ENCODE peak calls at places on chromosomes 3 and 15, in six cellular contexts. K is neural crest cell; X is hepatocyte; B is left ventricle myocardium superior; W is NCI-H146; P is stimulated activated CD4-positive, alpha-beta T cell treated with anti-CD3 and anti-CD28 coated beads, Interleukin-15, amount 100 ng/mL, for 1 hour. E is an unnamed sample.

GRCh38 chr3:184741798-184742675 is 30.2 kb upstream of the MAGEF1 start:
- DNase-seq in K (no peak), X (no peak), P (no peak), B (no peak), W (no peak), E (no peak)

GRCh38 chr3:33331414-33331813 is 54.2 kb downstream of the FBXL2 start:
- DNase-seq in B (no peak), W (no peak), K (no peak), X (no peak), P (no peak), E (no peak)

GRCh38 chr15:82535566-82536408 is 4.5 kb downstream of the RPS17 start:
- DNase-seq in P (no peak), W (no peak), B (no peak), K (no peak), X (no peak), E (no peak)

GRCh38 chr3:35064761-35065160 is 574.6 kb upstream of the ARPP21 start:
- DNase-seq in W (no peak), X (no peak), P (no peak), K (no peak), B (no peak), E (no peak)

GRCh38 chr3:149120051-149120972 is 9.1 kb upstream of the HPS3 start:
- DNase-seq in X (peak), P (no peak), B (no peak), W (peak), K (no peak), E (peak)

GRCh38 chr3:60555704-60556340 is 695.4 kb downstream of the FHIT start:
- DNase-seq in K (no peak), W (peak), X (no peak), P (no peak), B (no peak), E (no peak)

GRCh38 chr15:56980474-56980873 is 62.0 kb downstream of the TCF12 start:
- DNase-seq in K (no peak), W (no peak), P (no peak), X (no peak), B (no peak), E (no peak)

GRCh38 chr3:146646251-146646650 is 41.1 kb upstream of the PLSCR5 start:
- DNase-seq in B (no peak), P (no peak), X (no peak), K (no peak), W (peak), E (no peak)

GRCh38 chr3:124142389-124142970 is 150.6 kb upstream of the ROPN1 start:
- DNase-seq in B (no peak), W (no peak), P (no peak), K (no peak), X (no peak), E (no peak)

GRCh38 chr15:78112551-78112950 is 18.7 kb downstream of the CIB2 start:
- DNase-seq in X (no peak), K (no peak), P (no peak), B (no peak), W (no peak), E (no peak)

GRCh38 chr3:14274999-14275961 is 96.7 kb downstream of the LSM3 start:
- DNase-seq in K (no peak), X (no peak), B (no peak), P (no peak), W (peak), E (peak)

GRCh38 chr3:54665201-54665600 is 262.7 kb downstream of the LRTM1 start:
- DNase-seq in P (no peak), W (no peak), K (no peak), B (no peak), X (no peak), E (no peak)

GRCh38 chr3:190424478-190425439 is 24.9 kb downstream of the TMEM207 start:
- DNase-seq in P (no peak), B (peak), K (peak), W (peak), X (peak), E (peak)

GRCh38 chr3:187193181-187193580 is 4.1 kb upstream of the RTP1 start:
- DNase-seq in K (no peak), W (no peak), X (no peak), P (no peak), B (no peak), E (no peak)

GRCh38 chr3:57892423-57892822 is 115.8 kb upstream of the FLNB start:
- DNase-seq in P (no peak), K (no peak), W (no peak), X (no peak), B (no peak), E (no peak)

GRCh38 chr15:77162872-77163633 is 92.1 kb upstream of the TSPAN3 start:
- DNase-seq in B (no peak), W (no peak), K (no peak), X (no peak), P (no peak), E (no peak)

GRCh38 chr3:48826451-48826850 is 21.2 kb downstream of the PRKAR2A start:
- DNase-seq in W (no peak), X (no peak), B (no peak), P (no peak), K (no peak), E (no peak)

GRCh38 chr3:170244566-170244965 is 22.3 kb downstream of the PRKCI start:
- DNase-seq in X (no peak), W (peak), K (no peak), B (no peak), P (no peak), E (no peak)